ENCODE peak calls at places on chromosomes 11 and 22, in five cellular contexts. One of them, this sample, is unnamed.

GRCh38 chr22:48650323-48651035 is 1177.2 kb downstream of the BRD1 start:
- DNase-seq in keratinocyte: no peak
- DNase-seq in MCF 10A: no peak
- DNase-seq in PC-3: no peak
- DNase-seq in endothelial cell: no peak
- DNase-seq in this sample: no peak

GRCh38 chr11:130947481-130947880 is 31.2 kb upstream of the SNX19 start:
- DNase-seq in PC-3: peak
- DNase-seq in MCF 10A: peak
- DNase-seq in keratinocyte: peak
- DNase-seq in endothelial cell: no peak
- DNase-seq in this sample: no peak

GRCh38 chr22:42371112-42371900 is 60.9 kb downstream of the NFAM1 start:
- DNase-seq in PC-3: no peak
- DNase-seq in MCF 10A: no peak
- DNase-seq in keratinocyte: no peak
- DNase-seq in endothelial cell: no peak
- DNase-seq in this sample: no peak

GRCh38 chr11:110184974-110185597 is 91.9 kb downstream of the ZC3H12C start:
- DNase-seq in MCF 10A: peak
- DNase-seq in keratinocyte: peak
- DNase-seq in endothelial cell: no peak
- DNase-seq in PC-3: peak
- DNase-seq in this sample: no peak

GRCh38 chr11:70038034-70038834 is 39.9 kb upstream of the ANO1 start:
- DNase-seq in keratinocyte: no peak
- DNase-seq in endothelial cell: no peak
- DNase-seq in PC-3: no peak
- DNase-seq in MCF 10A: no peak
- DNase-seq in this sample: no peak

GRCh38 chr11:26227311-26227710 is 104.6 kb upstream of the ANO3 start:
- DNase-seq in keratinocyte: peak
- DNase-seq in endothelial cell: no peak
- DNase-seq in MCF 10A: peak
- DNase-seq in PC-3: peak
- DNase-seq in this sample: no peak

GRCh38 chr11:75867778-75868374 is 52.9 kb downstream of the UVRAG start:
- DNase-seq in PC-3: peak
- DNase-seq in endothelial cell: peak
- DNase-seq in keratinocyte: peak
- DNase-seq in MCF 10A: peak
- DNase-seq in this sample: no peak

GRCh38 chr11:60345489-60345888 is 18.4 kb downstream of the MS4A6E start:
- DNase-seq in keratinocyte: no peak
- DNase-seq in MCF 10A: peak
- DNase-seq in PC-3: peak
- DNase-seq in endothelial cell: peak
- DNase-seq in this sample: no peak

GRCh38 chr11:1397862-1398505 is 8.2 kb downstream of the BRSK2 start:
- DNase-seq in endothelial cell: no peak
- DNase-seq in keratinocyte: no peak
- DNase-seq in MCF 10A: no peak
- DNase-seq in PC-3: no peak
- DNase-seq in this sample: no peak

GRCh38 chr11:130159657-130160459 is at the start of gene ST14:
- DNase-seq in MCF 10A: peak
- DNase-seq in PC-3: peak
- DNase-seq in keratinocyte: no peak
- DNase-seq in endothelial cell: peak
- DNase-seq in this sample: no peak

GRCh38 chr22:28116261-28116673 is 197.2 kb upstream of the PITPNB start:
- DNase-seq in endothelial cell: no peak
- DNase-seq in PC-3: peak
- DNase-seq in MCF 10A: peak
- DNase-seq in keratinocyte: peak
- DNase-seq in this sample: no peak

GRCh38 chr22:27588915-27589314 is 212.6 kb downstream of the MN1 start:
- DNase-seq in endothelial cell: no peak
- DNase-seq in PC-3: no peak
- DNase-seq in MCF 10A: no peak
- DNase-seq in keratinocyte: no peak
- DNase-seq in this sample: no peak

GRCh38 chr22:32788884-32789624 is 12.5 kb upstream of the TIMP3 start:
- DNase-seq in MCF 10A: no peak
- DNase-seq in keratinocyte: no peak
- DNase-seq in endothelial cell: no peak
- DNase-seq in PC-3: no peak
- DNase-seq in this sample: no peak

GRCh38 chr11:122261546-122261945 is 145.5 kb upstream of the BLID start:
- DNase-seq in MCF 10A: no peak
- DNase-seq in keratinocyte: no peak
- DNase-seq in endothelial cell: no peak
- DNase-seq in PC-3: peak
- DNase-seq in this sample: no peak

GRCh38 chr11:81098471-81098870 is 1635.2 kb downstream of the FAM181B start:
- DNase-seq in PC-3: no peak
- DNase-seq in MCF 10A: no peak
- DNase-seq in endothelial cell: no peak
- DNase-seq in keratinocyte: no peak
- DNase-seq in this sample: no peak

GRCh38 chr11:64875369-64876225 is 2.8 kb downstream of the EHD1 start:
- DNase-seq in endothelial cell: no peak
- DNase-seq in keratinocyte: no peak
- DNase-seq in PC-3: no peak
- DNase-seq in MCF 10A: no peak
- DNase-seq in this sample: no peak

GRCh38 chr22:47697861-47698260 is 935.4 kb downstream of the TBC1D22A start:
- DNase-seq in PC-3: no peak
- DNase-seq in keratinocyte: no peak
- DNase-seq in MCF 10A: no peak
- DNase-seq in endothelial cell: no peak
- DNase-seq in this sample: no peak

GRCh38 chr11:99773646-99774045 is 752.9 kb downstream of the CNTN5 start:
- DNase-seq in PC-3: no peak
- DNase-seq in MCF 10A: peak
- DNase-seq in keratinocyte: no peak
- DNase-seq in endothelial cell: no peak
- DNase-seq in this sample: no peak

GRCh38 chr11:108912587-108912986 is 247.7 kb downstream of the DDX10 start:
- DNase-seq in keratinocyte: no peak
- DNase-seq in MCF 10A: no peak
- DNase-seq in PC-3: no peak
- DNase-seq in endothelial cell: no peak
- DNase-seq in this sample: no peak

GRCh38 chr11:36352919-36353318 is 56.8 kb downstream of the PRR5L start:
- DNase-seq in MCF 10A: no peak
- DNase-seq in endothelial cell: no peak
- DNase-seq in PC-3: no peak
- DNase-seq in keratinocyte: no peak
- DNase-seq in this sample: no peak

GRCh38 chr22:39349506-39349966 is 255 bp upstream of the SYNGR1 start:
- DNase-seq in PC-3: peak
- DNase-seq in keratinocyte: no peak
- DNase-seq in MCF 10A: no peak
- DNase-seq in endothelial cell: peak
- DNase-seq in this sample: peak

GRCh38 chr11:61974766-61975631 is 7.6 kb upstream of the FTH1 start:
- DNase-seq in keratinocyte: no peak
- DNase-seq in endothelial cell: no peak
- DNase-seq in PC-3: peak
- DNase-seq in MCF 10A: peak
- DNase-seq in this sample: no peak

GRCh38 chr11:88340366-88340930 is 2.9 kb upstream of the CTSC start:
- DNase-seq in endothelial cell: no peak
- DNase-seq in MCF 10A: no peak
- DNase-seq in PC-3: no peak
- DNase-seq in keratinocyte: no peak
- DNase-seq in this sample: no peak

GRCh38 chr11:119529063-119529845 is 106.3 kb upstream of the THY1 start:
- DNase-seq in MCF 10A: no peak
- DNase-seq in PC-3: no peak
- DNase-seq in endothelial cell: no peak
- DNase-seq in keratinocyte: no peak
- DNase-seq in this sample: peak

GRCh38 chr11:76560219-76560618 is 110.3 kb downstream of the LRRC32 start:
- DNase-seq in MCF 10A: peak
- DNase-seq in keratinocyte: no peak
- DNase-seq in endothelial cell: no peak
- DNase-seq in PC-3: peak
- DNase-seq in this sample: no peak

GRCh38 chr22:39207141-39208012 is 37.4 kb downstream of the PDGFB start:
- DNase-seq in PC-3: peak
- DNase-seq in MCF 10A: peak
- DNase-seq in keratinocyte: no peak
- DNase-seq in endothelial cell: no peak
- DNase-seq in this sample: no peak

GRCh38 chr11:10478574-10479550 is 23.8 kb downstream of the AMPD3 start:
- DNase-seq in PC-3: no peak
- DNase-seq in keratinocyte: no peak
- DNase-seq in MCF 10A: no peak
- DNase-seq in endothelial cell: no peak
- DNase-seq in this sample: no peak

GRCh38 chr11:117182551-117182935 is 4.0 kb downstream of the SIDT2 start:
- DNase-seq in MCF 10A: no peak
- DNase-seq in keratinocyte: no peak
- DNase-seq in PC-3: no peak
- DNase-seq in endothelial cell: no peak
- DNase-seq in this sample: no peak

DNA sequence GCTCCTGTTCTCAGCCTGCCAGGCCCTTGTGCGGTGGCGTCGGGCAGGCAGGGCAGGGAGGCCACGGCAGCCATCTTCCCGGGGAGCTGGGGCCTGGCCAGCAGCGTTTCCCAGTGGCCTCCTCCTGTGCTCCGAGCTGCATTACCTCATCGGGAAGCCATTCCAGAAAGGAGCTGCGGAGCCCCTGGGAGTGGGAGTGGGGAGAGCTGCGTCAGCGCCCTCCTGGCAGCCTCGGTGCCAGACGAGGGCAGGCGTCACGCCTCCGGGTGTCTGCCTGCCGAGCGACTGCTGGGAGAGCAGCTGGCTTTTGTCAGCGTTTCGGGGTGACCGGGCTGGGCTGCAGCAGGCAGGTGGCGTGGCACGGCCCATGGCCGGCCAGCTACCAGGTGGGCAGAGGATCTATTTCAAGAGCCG is 30.9 kb upstream of the WNT7B start:
- DNase-seq in MCF 10A: peak
- DNase-seq in PC-3: no peak
- DNase-seq in keratinocyte: peak
- DNase-seq in endothelial cell: no peak
- DNase-seq in this sample: no peak
- TF ChIP-seq CTCF in MCF 10A: no peak
- TF ChIP-seq CTCF in PC-3: no peak
- TF ChIP-seq CTCF in keratinocyte: no peak
- TF ChIP-seq CTCF in endothelial cell: no peak
- TF ChIP-seq CTCF in this sample: no peak

DNA sequence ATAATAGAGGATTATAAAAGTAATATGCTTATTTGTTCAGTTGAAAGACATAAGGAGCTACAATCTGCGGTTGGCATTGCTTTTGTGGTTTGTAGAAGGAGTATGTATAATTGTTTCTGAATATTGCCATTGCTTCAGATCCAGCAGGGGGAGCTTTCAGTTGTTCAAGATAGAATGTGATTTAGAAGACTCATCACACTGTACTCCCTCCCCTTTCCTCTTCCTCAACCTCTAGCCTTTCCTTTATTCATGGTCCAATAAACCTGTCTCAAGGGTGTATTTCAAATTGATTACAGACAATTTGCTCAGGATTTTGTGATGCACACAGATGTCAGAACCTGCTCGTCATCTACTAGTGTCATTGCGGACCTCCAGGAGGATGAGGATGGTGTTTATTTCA is 9.8 kb downstream of the PRMT3 start:
- DNase-seq in endothelial cell: peak
- DNase-seq in MCF 10A: peak
- DNase-seq in keratinocyte: no peak
- DNase-seq in PC-3: peak
- DNase-seq in this sample: no peak
- TF ChIP-seq CTCF in endothelial cell: no peak
- TF ChIP-seq CTCF in MCF 10A: peak
- TF ChIP-seq CTCF in keratinocyte: peak
- TF ChIP-seq CTCF in PC-3: peak
- TF ChIP-seq CTCF in this sample: peak

DNA sequence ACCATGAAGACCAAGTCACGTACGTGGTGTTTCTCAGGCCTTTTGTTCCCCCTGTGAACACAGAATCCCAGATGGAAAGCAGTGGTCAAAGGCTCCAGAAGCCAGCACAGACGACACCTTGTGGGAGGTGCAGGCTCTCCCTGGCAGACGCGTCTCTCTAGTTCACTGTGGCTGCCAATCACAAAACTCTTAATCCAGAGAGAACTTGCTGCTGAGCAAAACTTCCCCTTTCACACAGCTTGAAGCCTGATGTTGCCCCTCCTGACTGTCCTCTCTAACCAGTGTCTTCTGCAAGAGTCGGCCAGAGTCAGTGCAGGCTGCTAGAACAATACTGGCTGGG is 67.1 kb downstream of the PIWIL3 start:
- DNase-seq in PC-3: no peak
- DNase-seq in keratinocyte: no peak
- DNase-seq in endothelial cell: no peak
- DNase-seq in MCF 10A: no peak
- DNase-seq in this sample: no peak
- TF ChIP-seq CTCF in PC-3: no peak
- TF ChIP-seq CTCF in keratinocyte: no peak
- TF ChIP-seq CTCF in endothelial cell: no peak
- TF ChIP-seq CTCF in MCF 10A: no peak
- TF ChIP-seq CTCF in this sample: no peak

GRCh38 chr11:82315093-82315492 is 418.6 kb downstream of the FAM181B start:
- DNase-seq in PC-3: peak
- DNase-seq in endothelial cell: peak
- DNase-seq in keratinocyte: no peak
- DNase-seq in MCF 10A: peak
- DNase-seq in this sample: no peak
- TF ChIP-seq CTCF in PC-3: peak
- TF ChIP-seq CTCF in endothelial cell: peak
- TF ChIP-seq CTCF in keratinocyte: peak
- TF ChIP-seq CTCF in MCF 10A: peak
- TF ChIP-seq CTCF in this sample: peak

GRCh38 chr11:15127341-15127740 is 12.6 kb downstream of the INSC start:
- DNase-seq in keratinocyte: no peak
- DNase-seq in endothelial cell: no peak
- DNase-seq in PC-3: peak
- DNase-seq in MCF 10A: peak
- DNase-seq in this sample: no peak
- TF ChIP-seq CTCF in keratinocyte: no peak
- TF ChIP-seq CTCF in endothelial cell: no peak
- TF ChIP-seq CTCF in PC-3: no peak
- TF ChIP-seq CTCF in MCF 10A: no peak
- TF ChIP-seq CTCF in this sample: no peak

GRCh38 chr22:45831394-45831793 is 145.6 kb downstream of the WNT7B start:
- DNase-seq in MCF 10A: peak
- DNase-seq in keratinocyte: no peak
- DNase-seq in PC-3: peak
- DNase-seq in endothelial cell: no peak
- DNase-seq in this sample: no peak
- TF ChIP-seq CTCF in MCF 10A: peak
- TF ChIP-seq CTCF in keratinocyte: peak
- TF ChIP-seq CTCF in PC-3: peak
- TF ChIP-seq CTCF in endothelial cell: no peak
- TF ChIP-seq CTCF in this sample: peak

This sample was measured in D721Med.